ENCODE peak calls at places on chromosomes 3 and 15, in nine cellular contexts. S is GM23338; L is PC-9; Y is naive thymus-derived CD4-positive, alpha-beta T cell; N is Panc1; Q is prostate gland; G is mucosa of descending colon; R is ascending aorta; V is PC-3. W is an unnamed sample. For H3K4me1, the result is how much of the 10 kb centered on the place peaks cover.

GRCh38 chr3:45026038-45026437 is at the start of gene CLEC3B:
- DNase-seq in S (no peak), N (no peak), V (peak), G (peak), Q (peak), L (no peak), R (no peak), Y (no peak), W (peak)

GRCh38 chr15:58469432-58470353 is 37.9 kb downstream of the LIPC start:
- DNase-seq in V (peak), S (peak), N (no peak), G (no peak), L (peak), R (no peak), Y (no peak), Q (peak), W (peak)

GRCh38 chr3:142028174-142028833 is 121.0 kb downstream of the TFDP2 start:
- DNase-seq in Q (peak), R (no peak), N (peak), Y (no peak), G (peak), V (peak), L (no peak), S (peak), W (no peak)

GRCh38 chr3:38966956-38967795 is 84.6 kb downstream of the SCN11A start:
- DNase-seq in R (no peak), S (no peak), Q (no peak), L (no peak), G (no peak), Y (no peak), N (no peak), V (no peak), W (no peak)

GRCh38 chr15:61697796-61698195 is 362.5 kb downstream of the VPS13C start:
- DNase-seq in V (no peak), R (no peak), Y (no peak), G (no peak), L (no peak), N (no peak), Q (no peak), S (no peak), W (no peak)

GRCh38 chr3:169992781-169993180 is 26.2 kb downstream of the SEC62 start:
- DNase-seq in V (no peak), S (no peak), Q (no peak), G (no peak), Y (no peak), N (no peak), R (no peak), L (no peak), W (no peak)

GRCh38 chr3:179672918-179673317 is 20.1 kb downstream of the USP13 start:
- DNase-seq in R (no peak), S (no peak), V (peak), G (no peak), Q (no peak), L (peak), N (no peak), Y (no peak), W (no peak)

GRCh38 chr3:101900736-101901135 is 51.4 kb downstream of the NFKBIZ start:
- DNase-seq in L (no peak), S (no peak), V (no peak), G (no peak), Y (no peak), Q (no peak), N (no peak), R (no peak), W (no peak)

GRCh38 chr3:171614318-171614967 is 154.2 kb upstream of the TNIK start:
- DNase-seq in R (no peak), G (no peak), L (no peak), Y (peak), N (no peak), Q (no peak), V (no peak), S (peak), W (no peak)

GRCh38 chr3:174495231-174495755 is 363.8 kb upstream of the NAALADL2 start:
- DNase-seq in Y (no peak), N (no peak), S (no peak), Q (no peak), R (no peak), V (no peak), G (no peak), L (no peak), W (no peak)

GRCh38 chr15:77819841-77820728 is 187.4 kb upstream of the LINGO1 start:
- DNase-seq in Y (no peak), N (no peak), S (peak), V (peak), Q (no peak), R (no peak), G (peak), L (no peak), W (no peak)

GRCh38 chr15:43795197-43795596 is 3.1 kb downstream of the SERF2 start:
- DNase-seq in Q (no peak), L (no peak), G (no peak), S (no peak), Y (no peak), R (no peak), N (no peak), V (no peak), W (no peak)

GRCh38 chr3:65902304-65902793 is 136.4 kb downstream of the MAGI1 start:
- DNase-seq in L (no peak), Q (peak), S (peak), V (no peak), Y (no peak), G (peak), R (no peak), N (no peak), W (no peak)

GRCh38 chr3:195809796-195810454 is 1.8 kb downstream of the MUC4 start:
- DNase-seq in G (no peak), L (no peak), Q (no peak), R (no peak), V (no peak), Y (no peak), S (no peak), N (no peak), W (no peak)

GRCh38 chr3:122021811-122022401 is at the start of gene ILDR1:
- DNase-seq in N (no peak), S (peak), Y (peak), R (no peak), G (peak), L (peak), Q (peak), V (peak), W (peak)

GRCh38 chr15:55549305-55549704 is 38.8 kb downstream of the PYGO1 start:
- DNase-seq in N (no peak), S (no peak), Y (no peak), G (no peak), Q (no peak), L (no peak), R (no peak), V (peak), W (no peak)

GRCh38 chr15:70726753-70727152 is 36.6 kb downstream of the UACA start:
- DNase-seq in Q (no peak), S (no peak), N (no peak), Y (no peak), V (no peak), G (no peak), R (no peak), L (no peak), W (no peak)

GRCh38 chr15:81633889-81634288 is 259.9 kb upstream of the TMC3 start:
- DNase-seq in G (no peak), R (no peak), S (peak), N (no peak), Y (no peak), Q (no peak), V (no peak), L (no peak), W (no peak)

GRCh38 chr3:189557824-189558223 is 73.4 kb upstream of the TP63 start:
- DNase-seq in Q (no peak), G (no peak), N (no peak), V (peak), L (no peak), Y (no peak), S (no peak), R (no peak), W (no peak)

GRCh38 chr3:156463123-156463522 is 91.8 kb downstream of the SSR3 start:
- DNase-seq in N (no peak), R (no peak), V (no peak), G (no peak), L (no peak), Q (no peak), S (peak), Y (no peak), W (no peak)

GRCh38 chr15:65368300-65368617 is 9.5 kb downstream of the IGDCC3 start:
- DNase-seq in G (no peak), N (no peak), R (no peak), S (peak), L (no peak), Q (no peak), Y (no peak), V (no peak), W (no peak)

GRCh38 chr15:74892313-74892712 is 2.5 kb downstream of the MPI start:
- DNase-seq in S (no peak), Y (no peak), R (no peak), V (peak), Q (no peak), G (peak), N (no peak), L (peak), W (no peak)

GRCh38 chr15:61275901-61276300 is 46.8 kb upstream of the RORA start:
- DNase-seq in V (no peak), N (no peak), R (no peak), G (no peak), L (no peak), Y (no peak), Q (no peak), S (no peak), W (no peak)

GRCh38 chr15:70493376-70493775 is 270.0 kb downstream of the UACA start:
- DNase-seq in N (no peak), L (no peak), G (no peak), S (no peak), V (no peak), Q (no peak), R (no peak), Y (no peak), W (no peak)

GRCh38 chr15:74664028-74664616 is 31.7 kb downstream of the EDC3 start:
- DNase-seq in N (no peak), L (no peak), Y (no peak), Q (peak), G (peak), S (no peak), V (peak), R (no peak), W (peak)

GRCh38 chr3:32946973-32947372 is 4.5 kb upstream of the CCR4 start:
- DNase-seq in Y (no peak), N (no peak), Q (no peak), V (no peak), S (no peak), R (no peak), L (no peak), G (no peak), W (no peak)

GRCh38 chr15:49045691-49046112 is 544 bp downstream of the SECISBP2L start:
- DNase-seq in Q (peak), Y (no peak), V (peak), G (peak), S (peak), L (no peak), N (no peak), R (no peak), W (peak)

GRCh38 chr15:82105458-82106205 is 59.8 kb upstream of the MEX3B start:
- DNase-seq in S (peak), G (no peak), L (peak), V (peak), Y (no peak), N (no peak), Q (no peak), R (no peak), W (peak)

GRCh38 chr3:123880998-123881561 is 3.1 kb downstream of the MYLK start:
- DNase-seq in L (no peak), V (peak), Y (no peak), R (no peak), Q (no peak), N (no peak), S (peak), G (peak), W (no peak)

GRCh38 chr3:132593950-132594328 is 3.1 kb upstream of the ACKR4 start:
- DNase-seq in S (no peak), Y (no peak), V (peak), G (no peak), L (no peak), Q (no peak), R (no peak), N (peak), W (no peak)

GRCh38 chr3:139629033-139629432 is 48.7 kb downstream of the NMNAT3 start:
- DNase-seq in Q (no peak), V (peak), Y (no peak), N (no peak), R (no peak), G (peak), L (no peak), S (peak), W (no peak)

GRCh38 chr3:104642827-104643226 is 723.9 kb upstream of the ALCAM start:
- DNase-seq in S (no peak), Q (no peak), R (no peak), Y (no peak), N (no peak), G (no peak), V (no peak), L (no peak), W (no peak)

GRCh38 chr3:112115806-112116383 is 17.2 kb downstream of the GCSAM start:
- DNase-seq in S (no peak), Y (no peak), R (no peak), L (no peak), N (no peak), Q (no peak), V (no peak), G (no peak), W (no peak)

GRCh38 chr3:8095724-8096123 is 405.9 kb upstream of the LMCD1 start:
- DNase-seq in R (no peak), V (peak), Y (no peak), L (no peak), G (peak), S (peak), Q (no peak), N (no peak), W (no peak)

DNA sequence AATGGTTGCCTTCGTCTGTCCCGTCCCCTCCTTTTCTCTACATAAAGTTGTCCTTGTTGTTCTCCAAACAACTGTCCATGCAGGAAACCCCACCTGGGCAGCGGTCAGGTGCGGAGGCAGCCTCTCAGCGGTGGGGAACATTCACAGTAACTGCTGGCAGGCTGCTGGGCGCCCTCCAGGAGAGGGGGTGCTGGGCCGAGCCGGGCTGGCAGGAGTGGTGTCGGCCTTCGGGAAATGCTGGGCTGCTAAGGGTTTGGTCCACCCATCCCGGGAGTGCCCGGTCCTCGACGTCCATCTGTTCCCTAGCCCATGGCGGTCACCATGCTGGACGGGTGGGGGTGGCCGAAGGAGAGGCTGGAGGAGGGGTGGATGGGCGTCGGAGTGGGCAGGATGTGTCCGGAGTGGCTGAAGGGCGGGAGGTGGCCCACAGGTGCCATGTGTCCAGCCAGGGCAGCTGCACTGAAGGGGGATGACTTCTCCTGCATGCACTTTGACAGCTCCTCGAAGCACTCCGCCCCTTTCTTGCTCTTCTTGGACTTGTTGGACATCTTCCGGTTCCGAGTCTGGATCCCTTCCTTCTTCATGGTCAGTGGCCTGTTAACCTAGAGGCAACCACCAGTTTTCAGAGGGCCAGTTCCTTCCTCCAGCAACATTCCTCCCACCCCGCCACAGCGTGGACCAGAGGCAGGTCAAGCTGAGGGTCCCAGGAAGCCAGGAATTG is 12.1 kb downstream of the GATA2 start:
- DNase-seq in Q (no peak), L (no peak), N (no peak), S (no peak), G (no peak), Y (no peak), R (no peak), V (no peak), W (no peak)
- H3K4me1 ChIP-seq in Q (under half), L (under half), N (under half), S (under half), G (under half), Y (under half), R (under half), V (under half), W (under half)

GRCh38 chr3:63972987-63973386 is 50.3 kb downstream of the PSMD6 start:
- DNase-seq in Q (no peak), L (no peak), G (no peak), Y (no peak), V (no peak), R (no peak), S (no peak), N (no peak), W (no peak)
- H3K4me1 ChIP-seq in Q (under half), L (under half), G (under half), Y (half or more), V (under half), R (under half), S (half or more), N (under half), W (under half)

GRCh38 chr3:115141018-115141757 is 5.9 kb downstream of the ZBTB20 start:
- DNase-seq in V (no peak), S (no peak), L (no peak), Y (no peak), R (no peak), G (no peak), N (no peak), Q (no peak), W (no peak)

GRCh38 chr3:115134648-115135347 is 12.3 kb downstream of the ZBTB20 start:
- DNase-seq in Y (no peak), Q (no peak), V (no peak), G (no peak), S (no peak), N (no peak), L (no peak), R (no peak), W (no peak)

DNA sequence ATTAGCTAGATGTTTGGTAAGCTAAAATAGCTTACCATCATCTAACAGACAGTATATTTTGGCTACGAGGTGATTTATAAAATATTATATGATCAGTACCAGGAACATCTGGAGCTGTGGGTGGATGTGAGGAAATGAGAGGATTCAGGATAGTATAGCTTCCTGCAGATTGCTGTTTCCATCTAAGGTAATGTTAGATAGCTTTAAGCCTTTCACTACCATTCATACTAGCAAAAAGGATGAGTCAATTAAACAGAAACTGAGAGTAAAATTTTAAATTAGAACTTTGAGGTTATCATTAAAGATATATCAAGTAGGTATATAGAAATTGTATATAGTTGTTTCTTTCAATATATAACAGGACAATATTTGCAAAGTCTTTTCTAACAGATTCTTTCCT is 8.0 kb downstream of the ZBTB20 start:
- DNase-seq in R (no peak), N (no peak), G (no peak), L (no peak), V (no peak), Q (no peak), S (no peak), Y (no peak), W (no peak)
- H3K4me1 ChIP-seq in R (under half), N (under half), G (under half), L (under half), V (under half), Q (under half), S (under half), Y (under half), W (under half)

DNA sequence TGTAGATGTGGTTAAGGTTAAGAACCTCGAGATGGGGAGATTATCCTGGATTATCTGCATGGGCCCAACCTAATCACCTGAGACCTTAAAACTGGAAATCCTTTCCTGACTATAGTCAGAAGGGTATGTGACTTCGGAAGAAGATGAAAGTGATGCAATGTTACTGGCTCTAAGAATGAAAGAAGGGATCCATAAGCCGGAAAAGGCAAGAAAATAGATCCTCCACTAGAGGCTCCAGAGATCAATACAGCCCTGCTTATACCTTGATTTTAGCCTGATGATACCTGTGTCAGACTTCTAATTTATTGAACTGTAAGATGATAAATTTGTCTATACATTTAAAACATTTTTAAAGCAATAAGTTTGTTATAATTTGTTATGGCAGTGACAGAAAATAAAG is 21.5 kb upstream of the GASK1A start:
- DNase-seq in Y (no peak), G (no peak), S (peak), Q (no peak), R (no peak), N (no peak), V (peak), L (no peak), W (no peak)
- H3K4me1 ChIP-seq in Y (under half), G (under half), S (under half), Q (under half), R (under half), N (under half), V (under half), L (under half), W (under half)

GRCh38 chr3:47612178-47612577 is 33.5 kb upstream of the CSPG5 start:
- DNase-seq in R (no peak), Q (no peak), G (no peak), L (peak), N (no peak), V (peak), S (no peak), Y (no peak), W (no peak)

GRCh38 chr3:47612879-47613278 is 34.2 kb upstream of the CSPG5 start:
- DNase-seq in Q (no peak), Y (no peak), V (no peak), S (no peak), R (no peak), N (no peak), L (no peak), G (no peak), W (no peak)

GRCh38 chr3:47617061-47618010 is 38.7 kb upstream of the CSPG5 start:
- DNase-seq in S (no peak), Y (no peak), V (peak), N (no peak), L (no peak), Q (peak), G (no peak), R (no peak), W (no peak)

GRCh38 chr3:47613723-47614122 is 35.1 kb upstream of the CSPG5 start:
- DNase-seq in N (no peak), Q (no peak), G (no peak), Y (no peak), L (no peak), V (no peak), R (no peak), S (no peak), W (no peak)

DNA sequence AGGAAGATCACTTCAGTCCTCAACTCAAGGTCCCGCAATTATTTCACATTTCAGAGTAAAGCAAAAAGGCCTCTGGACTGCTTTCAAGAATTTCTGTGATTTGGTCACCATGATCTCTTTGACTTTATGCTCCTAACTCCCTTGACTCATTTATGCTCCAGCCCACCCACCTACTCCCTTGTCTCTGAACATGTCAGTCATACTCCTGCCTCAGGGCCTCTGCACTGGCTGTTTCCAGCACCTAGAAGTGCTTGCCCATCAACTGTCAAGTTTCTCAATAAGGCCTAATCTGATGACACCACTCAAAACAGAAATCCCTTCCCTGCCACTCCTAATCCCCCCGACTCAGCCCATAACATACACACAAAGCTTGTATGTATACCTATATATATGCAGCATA is 36.1 kb upstream of the CSPG5 start:
- DNase-seq in S (no peak), R (no peak), L (no peak), Q (no peak), N (no peak), Y (no peak), G (no peak), V (no peak), W (no peak)
- H3K4me1 ChIP-seq in S (under half), R (under half), L (under half), Q (under half), N (under half), Y (under half), G (under half), V (under half), W (under half)

GRCh38 chr15:47352217-47352616 is 365.1 kb upstream of the SEMA6D start:
- DNase-seq in R (no peak), Q (no peak), S (no peak), Y (no peak), G (peak), V (no peak), L (no peak), N (no peak), W (no peak)
- H3K4me1 ChIP-seq in R (under half), Q (under half), S (under half), Y (under half), G (under half), V (under half), L (under half), N (under half), W (under half)